ENCODE peak calls at places on chromosomes 1 and 21, in four cellular contexts. One of them, this sample, is unnamed.

GRCh38 chr1:106831511-106831910 is 225.0 kb upstream of the PRMT6 start:
- DNase-seq in ovary: no peak
- DNase-seq in astrocyte: no peak
- DNase-seq in foreskin fibroblast: peak; percentile 2
- DNase-seq in this sample: no peak

GRCh38 chr1:27099904-27100796 is 54.8 kb downstream of the SLC9A1 start:
- DNase-seq in ovary: peak; percentile 81
- DNase-seq in astrocyte: no peak
- DNase-seq in foreskin fibroblast: peak; percentile 90
- DNase-seq in this sample: peak; percentile 66

GRCh38 chr1:3468236-3469103 is 14.0 kb downstream of the ARHGEF16 start:
- DNase-seq in ovary: no peak
- DNase-seq in astrocyte: no peak
- DNase-seq in foreskin fibroblast: no peak
- DNase-seq in this sample: no peak

GRCh38 chr1:50705041-50705440 is 255.0 kb downstream of the FAF1 start:
- DNase-seq in ovary: no peak
- DNase-seq in astrocyte: no peak
- DNase-seq in foreskin fibroblast: peak; percentile 6
- DNase-seq in this sample: no peak

GRCh38 chr1:207518608-207519239 is 22.8 kb downstream of the CR1 start:
- DNase-seq in ovary: no peak
- DNase-seq in astrocyte: no peak
- DNase-seq in foreskin fibroblast: no peak
- DNase-seq in this sample: no peak

GRCh38 chr1:146021046-146021445 is 489 bp downstream of the HJV start:
- DNase-seq in ovary: no peak
- DNase-seq in astrocyte: no peak
- DNase-seq in foreskin fibroblast: no peak
- DNase-seq in this sample: no peak

GRCh38 chr1:160163612-160164011 is 12.2 kb downstream of the ATP1A4 start:
- DNase-seq in ovary: no peak
- DNase-seq in astrocyte: no peak
- DNase-seq in foreskin fibroblast: peak; percentile 50
- DNase-seq in this sample: no peak

GRCh38 chr1:71030021-71030420 is 17.6 kb downstream of the PTGER3 start:
- DNase-seq in ovary: no peak
- DNase-seq in astrocyte: no peak
- DNase-seq in foreskin fibroblast: no peak
- DNase-seq in this sample: no peak

GRCh38 chr1:21827141-21827679 is 15.1 kb downstream of the LDLRAD2 start:
- DNase-seq in ovary: no peak
- DNase-seq in astrocyte: no peak
- DNase-seq in foreskin fibroblast: no peak
- DNase-seq in this sample: no peak

GRCh38 chr1:11617314-11617713 is 36.9 kb downstream of the FBXO2 start:
- DNase-seq in ovary: no peak
- DNase-seq in astrocyte: no peak
- DNase-seq in foreskin fibroblast: no peak
- DNase-seq in this sample: no peak

GRCh38 chr1:216566809-216567208 is 143.6 kb upstream of the USH2A start:
- DNase-seq in ovary: no peak
- DNase-seq in astrocyte: peak; percentile 1
- DNase-seq in foreskin fibroblast: peak; percentile 46
- DNase-seq in this sample: no peak

GRCh38 chr1:230127105-230128054 is 60.3 kb downstream of the GALNT2 start:
- DNase-seq in ovary: no peak
- DNase-seq in astrocyte: no peak
- DNase-seq in foreskin fibroblast: no peak
- DNase-seq in this sample: no peak

GRCh38 chr1:156060937-156061636 is at the start of gene RAB25:
- DNase-seq in ovary: no peak
- DNase-seq in astrocyte: no peak
- DNase-seq in foreskin fibroblast: no peak
- DNase-seq in this sample: no peak

GRCh38 chr1:1040004-1040991 is 20.4 kb downstream of the AGRN start:
- DNase-seq in ovary: peak; percentile 71
- DNase-seq in astrocyte: peak; percentile 77
- DNase-seq in foreskin fibroblast: peak; percentile 90
- DNase-seq in this sample: peak; percentile 79

GRCh38 chr1:155305881-155306391 is 2.7 kb upstream of the FDPS start:
- DNase-seq in ovary: no peak
- DNase-seq in astrocyte: peak; percentile 51
- DNase-seq in foreskin fibroblast: peak; percentile 47
- DNase-seq in this sample: no peak

GRCh38 chr1:51853360-51853759 is 25.2 kb downstream of the NRDC start:
- DNase-seq in ovary: no peak
- DNase-seq in astrocyte: no peak
- DNase-seq in foreskin fibroblast: no peak
- DNase-seq in this sample: no peak

GRCh38 chr1:230401763-230402294 is 24.3 kb downstream of the PGBD5 start:
- DNase-seq in ovary: no peak
- DNase-seq in astrocyte: peak; percentile 78
- DNase-seq in foreskin fibroblast: no peak
- DNase-seq in this sample: no peak

GRCh38 chr1:31790140-31790539 is 25.7 kb downstream of the SPOCD1 start:
- DNase-seq in ovary: no peak
- DNase-seq in astrocyte: no peak
- DNase-seq in foreskin fibroblast: peak; percentile 46
- DNase-seq in this sample: no peak

GRCh38 chr21:41610042-41610839 is 102.3 kb upstream of the TMPRSS2 start:
- DNase-seq in ovary: peak; percentile 36
- DNase-seq in astrocyte: peak; percentile 27
- DNase-seq in foreskin fibroblast: peak; percentile 68
- DNase-seq in this sample: peak; percentile 40

GRCh38 chr1:17427696-17428660 is 11.5 kb downstream of the RCC2 start:
- DNase-seq in ovary: no peak
- DNase-seq in astrocyte: no peak
- DNase-seq in foreskin fibroblast: no peak
- DNase-seq in this sample: peak; percentile 32

GRCh38 chr1:99849413-99849743 is 783 bp upstream of the AGL start:
- DNase-seq in ovary: no peak
- DNase-seq in astrocyte: no peak
- DNase-seq in foreskin fibroblast: no peak
- DNase-seq in this sample: no peak

GRCh38 chr1:3213730-3214129 is 144.7 kb downstream of the PRDM16 start:
- DNase-seq in ovary: no peak
- DNase-seq in astrocyte: no peak
- DNase-seq in foreskin fibroblast: no peak
- DNase-seq in this sample: no peak

GRCh38 chr21:38831526-38832467 is 26.1 kb downstream of the ETS2 start:
- DNase-seq in ovary: peak; percentile 83
- DNase-seq in astrocyte: peak; percentile 94
- DNase-seq in foreskin fibroblast: peak; percentile 98
- DNase-seq in this sample: peak; percentile 71

GRCh38 chr1:68571499-68571898 is 74.6 kb upstream of the DEPDC1 start:
- DNase-seq in ovary: no peak
- DNase-seq in astrocyte: peak; percentile 1
- DNase-seq in foreskin fibroblast: peak; percentile 26
- DNase-seq in this sample: no peak

GRCh38 chr1:38685373-38685772 is 174.2 kb downstream of the RRAGC start:
- DNase-seq in ovary: no peak
- DNase-seq in astrocyte: no peak
- DNase-seq in foreskin fibroblast: no peak
- DNase-seq in this sample: no peak

GRCh38 chr1:185733818-185734709 is at the start of gene HMCN1:
- DNase-seq in ovary: peak; percentile 67
- DNase-seq in astrocyte: peak; percentile 58
- DNase-seq in foreskin fibroblast: peak; percentile 82
- DNase-seq in this sample: peak; percentile 82

GRCh38 chr1:151371340-151371739 is 1.2 kb downstream of the SELENBP1 start:
- DNase-seq in ovary: peak; percentile 78
- DNase-seq in astrocyte: no peak
- DNase-seq in foreskin fibroblast: peak; percentile 75
- DNase-seq in this sample: peak; percentile 53

GRCh38 chr1:35554261-35555211 is 2.7 kb downstream of the KIAA0319L start:
- DNase-seq in ovary: no peak
- DNase-seq in astrocyte: no peak
- DNase-seq in foreskin fibroblast: no peak
- DNase-seq in this sample: peak; percentile 64

GRCh38 chr1:48498096-48498791 is 26.2 kb upstream of the SPATA6 start:
- DNase-seq in ovary: peak; percentile 84
- DNase-seq in astrocyte: peak; percentile 27
- DNase-seq in foreskin fibroblast: peak; percentile 89
- DNase-seq in this sample: peak; percentile 80

GRCh38 chr1:119647734-119648619 is at the start of gene ZNF697:
- DNase-seq in ovary: peak; percentile 96
- DNase-seq in astrocyte: peak; percentile 96
- DNase-seq in foreskin fibroblast: peak; percentile 99
- DNase-seq in this sample: peak; percentile 98

GRCh38 chr1:12208271-12208670 is 21.6 kb upstream of the VPS13D start:
- DNase-seq in ovary: no peak
- DNase-seq in astrocyte: no peak
- DNase-seq in foreskin fibroblast: no peak
- DNase-seq in this sample: no peak

GRCh38 chr1:236060286-236060685 is 4.6 kb downstream of the NID1 start:
- DNase-seq in ovary: peak; percentile 8
- DNase-seq in astrocyte: no peak
- DNase-seq in foreskin fibroblast: no peak
- DNase-seq in this sample: no peak

GRCh38 chr21:23601549-23601948 is 2005.7 kb downstream of the MRPL39 start:
- DNase-seq in ovary: no peak
- DNase-seq in astrocyte: no peak
- DNase-seq in foreskin fibroblast: no peak
- DNase-seq in this sample: no peak

GRCh38 chr1:179002552-179003345 is 22.9 kb upstream of the FAM20B start:
- DNase-seq in ovary: peak; percentile 88
- DNase-seq in astrocyte: peak; percentile 22
- DNase-seq in foreskin fibroblast: peak; percentile 80
- DNase-seq in this sample: peak; percentile 79

DNA sequence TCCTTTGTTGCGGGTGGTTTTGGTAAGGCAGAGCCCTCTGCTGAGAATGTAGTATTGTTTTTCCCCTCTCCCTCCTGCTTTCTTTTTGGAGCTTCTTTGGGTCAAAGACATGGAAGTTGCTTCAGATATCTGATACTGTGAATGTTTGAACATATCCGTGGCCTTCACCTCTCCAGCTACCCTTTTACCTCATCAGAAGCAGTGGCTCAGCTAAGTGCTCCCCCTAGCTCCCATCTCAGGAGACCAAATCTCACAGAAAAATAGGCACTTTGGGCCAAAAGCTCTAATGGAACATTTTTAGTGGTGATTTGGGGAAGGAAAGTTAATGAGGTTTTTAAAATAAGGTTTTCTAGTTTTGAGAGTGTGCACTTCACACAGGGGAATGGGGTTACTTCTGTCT is 6.3 kb downstream of the TMEM200B start:
- DNase-seq in ovary: peak; percentile 59
- DNase-seq in astrocyte: no peak
- DNase-seq in foreskin fibroblast: peak; percentile 42
- DNase-seq in this sample: no peak
- TF ChIP-seq CTCF in ovary: peak; percentile 16
- TF ChIP-seq CTCF in astrocyte: no peak
- TF ChIP-seq CTCF in foreskin fibroblast: peak; percentile 39
- TF ChIP-seq CTCF in this sample: no peak

GRCh38 chr1:111643097-111643496 is 23.5 kb downstream of the RAP1A start:
- DNase-seq in ovary: no peak
- DNase-seq in astrocyte: no peak
- DNase-seq in foreskin fibroblast: no peak
- DNase-seq in this sample: no peak
- TF ChIP-seq CTCF in ovary: no peak
- TF ChIP-seq CTCF in astrocyte: no peak
- TF ChIP-seq CTCF in foreskin fibroblast: no peak
- TF ChIP-seq CTCF in this sample: no peak

DNA sequence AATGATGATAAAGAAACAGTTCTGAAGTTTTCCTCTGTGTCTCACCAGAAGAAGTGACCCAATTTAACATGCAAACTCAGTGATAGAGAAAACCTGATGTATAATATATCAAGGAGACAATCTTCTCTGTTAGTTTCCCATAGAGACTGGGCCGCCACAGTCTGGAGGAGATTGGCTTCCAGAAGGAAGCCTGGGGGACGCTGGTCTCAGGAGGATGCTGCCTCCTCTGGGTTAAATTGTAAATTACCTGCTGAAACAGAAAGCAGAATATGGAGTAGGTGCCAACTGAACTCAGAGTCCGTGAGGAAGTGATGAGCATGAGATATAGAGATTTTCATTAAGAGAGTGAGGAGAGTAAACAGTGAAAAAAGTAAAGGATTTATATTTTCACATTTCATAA is 15.8 kb downstream of the OR14I1 start:
- DNase-seq in ovary: no peak
- DNase-seq in astrocyte: no peak
- DNase-seq in foreskin fibroblast: no peak
- DNase-seq in this sample: no peak
- TF ChIP-seq CTCF in ovary: no peak
- TF ChIP-seq CTCF in astrocyte: no peak
- TF ChIP-seq CTCF in foreskin fibroblast: no peak
- TF ChIP-seq CTCF in this sample: no peak

GRCh38 chr1:13543451-13543911 is 29.7 kb upstream of the LRRC38 start:
- DNase-seq in ovary: peak; percentile 22
- DNase-seq in astrocyte: no peak
- DNase-seq in foreskin fibroblast: no peak
- DNase-seq in this sample: peak; percentile 69

GRCh38 chr1:13541435-13542215 is 27.8 kb upstream of the LRRC38 start:
- DNase-seq in ovary: no peak
- DNase-seq in astrocyte: no peak
- DNase-seq in foreskin fibroblast: no peak
- DNase-seq in this sample: no peak

GRCh38 chr1:13540871-13541270 is 27.1 kb upstream of the LRRC38 start:
- DNase-seq in ovary: no peak
- DNase-seq in astrocyte: no peak
- DNase-seq in foreskin fibroblast: no peak
- DNase-seq in this sample: peak; percentile 64

GRCh38 chr1:13546791-13547190 is 33.0 kb upstream of the LRRC38 start:
- DNase-seq in ovary: no peak
- DNase-seq in astrocyte: no peak
- DNase-seq in foreskin fibroblast: no peak
- DNase-seq in this sample: no peak

GRCh38 chr1:13543927-13544556 is 30.2 kb upstream of the LRRC38 start:
- DNase-seq in ovary: peak; percentile 22
- DNase-seq in astrocyte: peak; percentile 0
- DNase-seq in foreskin fibroblast: no peak
- DNase-seq in this sample: peak; percentile 67
- TF ChIP-seq CTCF in ovary: no peak
- TF ChIP-seq CTCF in astrocyte: peak; percentile 24
- TF ChIP-seq CTCF in foreskin fibroblast: peak; percentile 2
- TF ChIP-seq CTCF in this sample: peak; percentile 62

DNA sequence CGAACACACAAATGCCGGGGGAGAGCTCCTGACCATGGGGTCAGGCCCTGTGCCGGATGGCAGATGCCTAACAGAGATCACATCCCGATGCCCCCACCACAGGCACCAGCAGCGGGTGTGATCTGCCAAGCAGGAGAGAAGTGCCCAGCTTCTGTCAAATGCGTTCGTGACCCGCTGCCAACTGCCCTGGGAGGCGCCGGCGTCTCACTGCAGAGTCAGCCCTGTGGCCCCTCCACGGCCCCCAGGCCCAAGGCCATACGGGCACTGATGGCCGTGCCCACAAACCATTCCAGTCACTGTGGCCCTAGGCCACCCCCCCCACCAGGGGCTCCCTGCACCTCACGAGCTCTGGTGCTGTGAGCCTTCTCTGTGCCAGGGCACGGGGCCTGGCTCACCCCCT is 8.0 kb downstream of the CFAP410 start:
- DNase-seq in ovary: no peak
- DNase-seq in astrocyte: no peak
- DNase-seq in foreskin fibroblast: no peak
- DNase-seq in this sample: no peak
- TF ChIP-seq CTCF in ovary: no peak
- TF ChIP-seq CTCF in astrocyte: no peak
- TF ChIP-seq CTCF in foreskin fibroblast: no peak
- TF ChIP-seq CTCF in this sample: no peak

This sample was measured in heart right ventricle.